ENCODE peak calls at places on chromosome 13, in ten cellular contexts. One of them, this sample, is unnamed.

GRCh38 chr13:74061939-74062595 is 72.1 kb downstream of the KLF12 start:
- DNase-seq in fibroblast of villous mesenchyme: peak; percentile 77
- DNase-seq in NCI-H345: no peak
- DNase-seq in heart right ventricle: no peak
- DNase-seq in fibroblast of lung: peak; percentile 63
- DNase-seq in memory B cell: no peak
- DNase-seq in activated T-cell treated with anti-CD3 and anti-CD28 coated beads for 4 hours: no peak
- DNase-seq in Peyer's patch: peak; percentile 26
- DNase-seq in mucosa of gallbladder: peak; percentile 19
- DNase-seq in Panc1: no peak
- DNase-seq in this sample: no peak

GRCh38 chr13:67267136-67267535 is 37.0 kb upstream of the PCDH9 start:
- DNase-seq in fibroblast of villous mesenchyme: no peak
- DNase-seq in NCI-H345: no peak
- DNase-seq in heart right ventricle: no peak
- DNase-seq in fibroblast of lung: peak; percentile 78
- DNase-seq in memory B cell: no peak
- DNase-seq in activated T-cell treated with anti-CD3 and anti-CD28 coated beads for 4 hours: no peak
- DNase-seq in Peyer's patch: no peak
- DNase-seq in mucosa of gallbladder: no peak
- DNase-seq in Panc1: no peak
- DNase-seq in this sample: no peak

GRCh38 chr13:19596960-19597361 is 35.6 kb upstream of the TPTE2 start:
- DNase-seq in fibroblast of villous mesenchyme: peak; percentile 80
- DNase-seq in NCI-H345: no peak
- DNase-seq in heart right ventricle: no peak
- DNase-seq in fibroblast of lung: peak; percentile 42
- DNase-seq in memory B cell: no peak
- DNase-seq in activated T-cell treated with anti-CD3 and anti-CD28 coated beads for 4 hours: no peak
- DNase-seq in Peyer's patch: no peak
- DNase-seq in mucosa of gallbladder: no peak
- DNase-seq in Panc1: peak; percentile 47
- DNase-seq in this sample: no peak

GRCh38 chr13:78826936-78827335 is 168.0 kb upstream of the OBI1 start:
- DNase-seq in fibroblast of villous mesenchyme: no peak
- DNase-seq in NCI-H345: no peak
- DNase-seq in heart right ventricle: no peak
- DNase-seq in fibroblast of lung: no peak
- DNase-seq in memory B cell: no peak
- DNase-seq in activated T-cell treated with anti-CD3 and anti-CD28 coated beads for 4 hours: no peak
- DNase-seq in Peyer's patch: no peak
- DNase-seq in mucosa of gallbladder: no peak
- DNase-seq in Panc1: no peak
- DNase-seq in this sample: no peak

GRCh38 chr13:46297338-46297737 is 85.6 kb downstream of the LRRC63 start:
- DNase-seq in fibroblast of villous mesenchyme: peak; percentile 44
- DNase-seq in NCI-H345: no peak
- DNase-seq in heart right ventricle: no peak
- DNase-seq in fibroblast of lung: peak; percentile 35
- DNase-seq in memory B cell: no peak
- DNase-seq in activated T-cell treated with anti-CD3 and anti-CD28 coated beads for 4 hours: no peak
- DNase-seq in Peyer's patch: no peak
- DNase-seq in mucosa of gallbladder: no peak
- DNase-seq in Panc1: no peak
- DNase-seq in this sample: no peak

GRCh38 chr13:42977219-42977659 is 14.8 kb downstream of the EPSTI1 start:
- DNase-seq in fibroblast of villous mesenchyme: no peak
- DNase-seq in NCI-H345: no peak
- DNase-seq in heart right ventricle: no peak
- DNase-seq in fibroblast of lung: no peak
- DNase-seq in memory B cell: no peak
- DNase-seq in activated T-cell treated with anti-CD3 and anti-CD28 coated beads for 4 hours: no peak
- DNase-seq in Peyer's patch: no peak
- DNase-seq in mucosa of gallbladder: no peak
- DNase-seq in Panc1: no peak
- DNase-seq in this sample: no peak

GRCh38 chr13:113918981-113919646 is 54.8 kb downstream of the C13orf46 start:
- DNase-seq in fibroblast of villous mesenchyme: no peak
- DNase-seq in NCI-H345: no peak
- DNase-seq in heart right ventricle: no peak
- DNase-seq in fibroblast of lung: no peak
- DNase-seq in memory B cell: no peak
- DNase-seq in activated T-cell treated with anti-CD3 and anti-CD28 coated beads for 4 hours: no peak
- DNase-seq in Peyer's patch: no peak
- DNase-seq in mucosa of gallbladder: peak; percentile 9
- DNase-seq in Panc1: no peak
- DNase-seq in this sample: no peak

GRCh38 chr13:114130708-114131580 is 1.5 kb downstream of the RASA3 start:
- DNase-seq in fibroblast of villous mesenchyme: peak; percentile 91
- DNase-seq in NCI-H345: peak; percentile 66
- DNase-seq in heart right ventricle: peak; percentile 53
- DNase-seq in fibroblast of lung: peak; percentile 94
- DNase-seq in memory B cell: no peak
- DNase-seq in activated T-cell treated with anti-CD3 and anti-CD28 coated beads for 4 hours: no peak
- DNase-seq in Peyer's patch: peak; percentile 71
- DNase-seq in mucosa of gallbladder: peak; percentile 33
- DNase-seq in Panc1: no peak
- DNase-seq in this sample: peak; percentile 73

GRCh38 chr13:102487330-102487729 is 85.5 kb upstream of the FGF14 start:
- DNase-seq in fibroblast of villous mesenchyme: no peak
- DNase-seq in NCI-H345: no peak
- DNase-seq in heart right ventricle: no peak
- DNase-seq in fibroblast of lung: no peak
- DNase-seq in memory B cell: no peak
- DNase-seq in activated T-cell treated with anti-CD3 and anti-CD28 coated beads for 4 hours: no peak
- DNase-seq in Peyer's patch: no peak
- DNase-seq in mucosa of gallbladder: no peak
- DNase-seq in Panc1: no peak
- DNase-seq in this sample: no peak

GRCh38 chr13:73038064-73038463 is 20.7 kb upstream of the KLF5 start:
- DNase-seq in fibroblast of villous mesenchyme: no peak
- DNase-seq in NCI-H345: peak; percentile 47
- DNase-seq in heart right ventricle: no peak
- DNase-seq in fibroblast of lung: no peak
- DNase-seq in memory B cell: no peak
- DNase-seq in activated T-cell treated with anti-CD3 and anti-CD28 coated beads for 4 hours: no peak
- DNase-seq in Peyer's patch: no peak
- DNase-seq in mucosa of gallbladder: no peak
- DNase-seq in Panc1: no peak
- DNase-seq in this sample: no peak

GRCh38 chr13:111503376-111503775 is 182.9 kb downstream of the TEX29 start:
- DNase-seq in fibroblast of villous mesenchyme: no peak
- DNase-seq in NCI-H345: no peak
- DNase-seq in heart right ventricle: no peak
- DNase-seq in fibroblast of lung: no peak
- DNase-seq in memory B cell: no peak
- DNase-seq in activated T-cell treated with anti-CD3 and anti-CD28 coated beads for 4 hours: no peak
- DNase-seq in Peyer's patch: no peak
- DNase-seq in mucosa of gallbladder: no peak
- DNase-seq in Panc1: no peak
- DNase-seq in this sample: no peak

GRCh38 chr13:37127706-37128241 is 22.3 kb upstream of the CSNK1A1L start:
- DNase-seq in fibroblast of villous mesenchyme: peak; percentile 68
- DNase-seq in NCI-H345: peak; percentile 46
- DNase-seq in heart right ventricle: no peak
- DNase-seq in fibroblast of lung: peak; percentile 98
- DNase-seq in memory B cell: no peak
- DNase-seq in activated T-cell treated with anti-CD3 and anti-CD28 coated beads for 4 hours: no peak
- DNase-seq in Peyer's patch: no peak
- DNase-seq in mucosa of gallbladder: peak; percentile 28
- DNase-seq in Panc1: no peak
- DNase-seq in this sample: no peak

GRCh38 chr13:82803341-82803740 is 1078.9 kb downstream of the SLITRK1 start:
- DNase-seq in fibroblast of villous mesenchyme: no peak
- DNase-seq in NCI-H345: no peak
- DNase-seq in heart right ventricle: no peak
- DNase-seq in fibroblast of lung: no peak
- DNase-seq in memory B cell: no peak
- DNase-seq in activated T-cell treated with anti-CD3 and anti-CD28 coated beads for 4 hours: no peak
- DNase-seq in Peyer's patch: no peak
- DNase-seq in mucosa of gallbladder: no peak
- DNase-seq in Panc1: no peak
- DNase-seq in this sample: no peak

GRCh38 chr13:24899601-24900000 is 135.6 kb downstream of the RNF17 start:
- DNase-seq in fibroblast of villous mesenchyme: no peak
- DNase-seq in NCI-H345: no peak
- DNase-seq in heart right ventricle: no peak
- DNase-seq in fibroblast of lung: peak; percentile 45
- DNase-seq in memory B cell: no peak
- DNase-seq in activated T-cell treated with anti-CD3 and anti-CD28 coated beads for 4 hours: no peak
- DNase-seq in Peyer's patch: no peak
- DNase-seq in mucosa of gallbladder: no peak
- DNase-seq in Panc1: no peak
- DNase-seq in this sample: no peak

GRCh38 chr13:72004975-72005374 is 138.0 kb upstream of the DACH1 start:
- DNase-seq in fibroblast of villous mesenchyme: no peak
- DNase-seq in NCI-H345: no peak
- DNase-seq in heart right ventricle: no peak
- DNase-seq in fibroblast of lung: peak; percentile 73
- DNase-seq in memory B cell: no peak
- DNase-seq in activated T-cell treated with anti-CD3 and anti-CD28 coated beads for 4 hours: no peak
- DNase-seq in Peyer's patch: no peak
- DNase-seq in mucosa of gallbladder: no peak
- DNase-seq in Panc1: no peak
- DNase-seq in this sample: no peak

GRCh38 chr13:100290165-100290801 is 201.4 kb downstream of the PCCA start:
- DNase-seq in fibroblast of villous mesenchyme: peak; percentile 73
- DNase-seq in NCI-H345: no peak
- DNase-seq in heart right ventricle: no peak
- DNase-seq in fibroblast of lung: no peak
- DNase-seq in memory B cell: no peak
- DNase-seq in activated T-cell treated with anti-CD3 and anti-CD28 coated beads for 4 hours: no peak
- DNase-seq in Peyer's patch: no peak
- DNase-seq in mucosa of gallbladder: no peak
- DNase-seq in Panc1: no peak
- DNase-seq in this sample: no peak

GRCh38 chr13:46172531-46172991 is 9.4 kb downstream of the LCP1 start:
- DNase-seq in fibroblast of villous mesenchyme: no peak
- DNase-seq in NCI-H345: no peak
- DNase-seq in heart right ventricle: no peak
- DNase-seq in fibroblast of lung: no peak
- DNase-seq in memory B cell: no peak
- DNase-seq in activated T-cell treated with anti-CD3 and anti-CD28 coated beads for 4 hours: no peak
- DNase-seq in Peyer's patch: peak; percentile 71
- DNase-seq in mucosa of gallbladder: no peak
- DNase-seq in Panc1: no peak
- DNase-seq in this sample: no peak

GRCh38 chr13:33634526-33635111 is 183.3 kb upstream of the RFC3 start:
- DNase-seq in fibroblast of villous mesenchyme: peak; percentile 52
- DNase-seq in NCI-H345: no peak
- DNase-seq in heart right ventricle: no peak
- DNase-seq in fibroblast of lung: peak; percentile 30
- DNase-seq in memory B cell: no peak
- DNase-seq in activated T-cell treated with anti-CD3 and anti-CD28 coated beads for 4 hours: no peak
- DNase-seq in Peyer's patch: no peak
- DNase-seq in mucosa of gallbladder: no peak
- DNase-seq in Panc1: no peak
- DNase-seq in this sample: no peak

GRCh38 chr13:74434782-74435181 is 300.6 kb upstream of the KLF12 start:
- DNase-seq in fibroblast of villous mesenchyme: no peak
- DNase-seq in NCI-H345: no peak
- DNase-seq in heart right ventricle: no peak
- DNase-seq in fibroblast of lung: no peak
- DNase-seq in memory B cell: no peak
- DNase-seq in activated T-cell treated with anti-CD3 and anti-CD28 coated beads for 4 hours: no peak
- DNase-seq in Peyer's patch: no peak
- DNase-seq in mucosa of gallbladder: no peak
- DNase-seq in Panc1: no peak
- DNase-seq in this sample: no peak

This sample was measured in 8988T.